ENCODE peak calls at places on chromosomes 4 and X, in four cellular contexts. One of them, this sample, is unnamed.

GRCh38 chr4:153611679-153612078 is 72.4 kb upstream of the TLR2 start:
- DNase-seq in CD4-positive, alpha-beta T cell: no peak
- DNase-seq in IMR-90: peak
- DNase-seq in fibroblast of lung: peak
- DNase-seq in this sample: peak

GRCh38 chrX:50448565-50448964 is 22.1 kb downstream of the DGKK start:
- DNase-seq in fibroblast of lung: no peak
- DNase-seq in IMR-90: peak
- DNase-seq in CD4-positive, alpha-beta T cell: no peak
- DNase-seq in this sample: no peak

GRCh38 chr4:89868999-89869589 is 25.6 kb upstream of the MMRN1 start:
- DNase-seq in IMR-90: peak
- DNase-seq in CD4-positive, alpha-beta T cell: no peak
- DNase-seq in fibroblast of lung: no peak
- DNase-seq in this sample: peak

GRCh38 chr4:79164961-79165610 is 160.8 kb downstream of the NAA11 start:
- DNase-seq in CD4-positive, alpha-beta T cell: no peak
- DNase-seq in IMR-90: no peak
- DNase-seq in fibroblast of lung: no peak
- DNase-seq in this sample: no peak

GRCh38 chr4:3766207-3766790 is at the start of gene ADRA2C:
- DNase-seq in CD4-positive, alpha-beta T cell: no peak
- DNase-seq in IMR-90: no peak
- DNase-seq in fibroblast of lung: peak
- DNase-seq in this sample: no peak

GRCh38 chr4:186936496-186937375 is 213.1 kb upstream of the FAT1 start:
- DNase-seq in CD4-positive, alpha-beta T cell: no peak
- DNase-seq in IMR-90: peak
- DNase-seq in fibroblast of lung: peak
- DNase-seq in this sample: peak

GRCh38 chr4:147340111-147340510 is 140.8 kb upstream of the EDNRA start:
- DNase-seq in fibroblast of lung: peak
- DNase-seq in IMR-90: peak
- DNase-seq in CD4-positive, alpha-beta T cell: no peak
- DNase-seq in this sample: peak

GRCh38 chrX:20412871-20413486 is 146.3 kb upstream of the RPS6KA3 start:
- DNase-seq in CD4-positive, alpha-beta T cell: peak
- DNase-seq in IMR-90: no peak
- DNase-seq in fibroblast of lung: no peak
- DNase-seq in this sample: no peak

GRCh38 chr4:114368751-114369150 is 229.9 kb upstream of the UGT8 start:
- DNase-seq in fibroblast of lung: no peak
- DNase-seq in CD4-positive, alpha-beta T cell: no peak
- DNase-seq in IMR-90: no peak
- DNase-seq in this sample: no peak

GRCh38 chrX:3299626-3300025 is 46.8 kb downstream of the MXRA5 start:
- DNase-seq in fibroblast of lung: peak
- DNase-seq in IMR-90: peak
- DNase-seq in CD4-positive, alpha-beta T cell: no peak
- DNase-seq in this sample: peak

GRCh38 chr4:115154826-115155225 is 41.4 kb upstream of the NDST4 start:
- DNase-seq in IMR-90: no peak
- DNase-seq in fibroblast of lung: no peak
- DNase-seq in CD4-positive, alpha-beta T cell: no peak
- DNase-seq in this sample: no peak

GRCh38 chr4:3801931-3802550 is 35.9 kb downstream of the ADRA2C start:
- DNase-seq in fibroblast of lung: no peak
- DNase-seq in IMR-90: no peak
- DNase-seq in CD4-positive, alpha-beta T cell: no peak
- DNase-seq in this sample: no peak

GRCh38 chr4:82865592-82865991 is 25.4 kb downstream of the SEC31A start:
- DNase-seq in CD4-positive, alpha-beta T cell: no peak
- DNase-seq in fibroblast of lung: peak
- DNase-seq in IMR-90: peak
- DNase-seq in this sample: peak

GRCh38 chrX:16033336-16033735 is 90.0 kb upstream of the GRPR start:
- DNase-seq in IMR-90: peak
- DNase-seq in fibroblast of lung: peak
- DNase-seq in CD4-positive, alpha-beta T cell: no peak
- DNase-seq in this sample: peak

GRCh38 chr4:142614621-142615323 is 231.3 kb downstream of the INPP4B start:
- DNase-seq in fibroblast of lung: peak
- DNase-seq in IMR-90: peak
- DNase-seq in CD4-positive, alpha-beta T cell: no peak
- DNase-seq in this sample: peak

GRCh38 chr4:125951275-125951887 is 636.6 kb downstream of the FAT4 start:
- DNase-seq in CD4-positive, alpha-beta T cell: no peak
- DNase-seq in IMR-90: peak
- DNase-seq in fibroblast of lung: peak
- DNase-seq in this sample: peak

GRCh38 chr4:153234923-153235322 is 30.7 kb downstream of the TRIM2 start:
- DNase-seq in fibroblast of lung: peak
- DNase-seq in CD4-positive, alpha-beta T cell: no peak
- DNase-seq in IMR-90: peak
- DNase-seq in this sample: peak

GRCh38 chr4:57993934-57994333 is 883.7 kb upstream of the IGFBP7 start:
- DNase-seq in CD4-positive, alpha-beta T cell: no peak
- DNase-seq in fibroblast of lung: no peak
- DNase-seq in IMR-90: no peak
- DNase-seq in this sample: no peak

GRCh38 chr4:5774416-5775056 is 63.5 kb downstream of the EVC start:
- DNase-seq in IMR-90: no peak
- DNase-seq in fibroblast of lung: no peak
- DNase-seq in CD4-positive, alpha-beta T cell: no peak
- DNase-seq in this sample: no peak

GRCh38 chr4:19381068-19381467 is 870.6 kb upstream of the SLIT2 start:
- DNase-seq in fibroblast of lung: peak
- DNase-seq in IMR-90: peak
- DNase-seq in CD4-positive, alpha-beta T cell: no peak
- DNase-seq in this sample: peak

GRCh38 chrX:49627030-49627777 is 28.4 kb downstream of the GAGE1 start:
- DNase-seq in IMR-90: no peak
- DNase-seq in fibroblast of lung: no peak
- DNase-seq in CD4-positive, alpha-beta T cell: no peak
- DNase-seq in this sample: no peak

GRCh38 chr4:150578745-150579470 is 3.0 kb upstream of the MAB21L2 start:
- DNase-seq in CD4-positive, alpha-beta T cell: no peak
- DNase-seq in fibroblast of lung: peak
- DNase-seq in IMR-90: peak
- DNase-seq in this sample: no peak

DNA sequence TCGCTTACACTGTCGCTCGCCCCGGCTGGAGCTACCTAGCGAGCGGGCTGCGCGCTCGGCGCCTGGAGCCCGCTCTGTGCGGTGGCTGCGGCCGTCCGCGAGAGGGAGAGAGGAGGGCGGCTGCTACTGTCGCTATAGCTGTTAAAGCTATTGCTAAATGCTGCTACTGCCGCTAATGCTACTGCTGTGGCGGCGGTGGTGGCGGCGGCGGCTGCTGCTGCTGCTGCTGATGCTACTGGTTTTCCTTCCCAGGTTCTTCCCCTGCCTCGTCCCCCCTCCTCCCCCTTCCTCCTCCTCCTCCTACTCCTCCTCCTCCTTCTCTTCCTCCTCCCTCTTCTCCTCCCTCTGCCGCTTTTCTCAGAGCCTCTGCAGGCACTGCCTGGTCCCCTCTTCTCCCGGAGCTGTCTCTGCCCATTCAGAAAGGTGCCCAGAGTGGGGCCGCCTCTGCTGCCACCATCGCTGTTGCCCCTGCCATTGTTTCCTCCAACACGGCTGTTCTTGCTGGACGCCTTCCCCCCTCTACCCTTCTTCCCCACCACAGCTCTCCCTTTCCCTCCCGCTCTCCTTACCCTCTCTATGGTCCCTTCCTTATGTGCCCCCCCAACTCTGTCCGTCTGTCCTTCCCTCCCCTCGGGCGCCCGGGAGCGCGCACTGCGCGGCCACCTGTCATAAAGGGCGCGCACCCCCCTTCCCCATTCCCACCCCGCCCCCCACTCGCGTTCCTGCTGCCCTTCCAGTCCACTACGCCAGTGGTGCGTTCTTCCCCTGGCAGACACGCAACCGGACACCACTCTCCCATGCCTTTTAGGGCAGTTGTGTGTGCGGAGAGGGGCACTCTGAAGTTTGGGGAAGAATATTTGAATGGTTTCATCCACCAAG is at the start of gene NEXMIF:
- DNase-seq in CD4-positive, alpha-beta T cell: no peak
- DNase-seq in fibroblast of lung: peak
- DNase-seq in IMR-90: no peak
- DNase-seq in this sample: no peak
- TF ChIP-seq CTCF in CD4-positive, alpha-beta T cell: no peak
- TF ChIP-seq CTCF in fibroblast of lung: no peak
- TF ChIP-seq CTCF in IMR-90: no peak
- TF ChIP-seq CTCF in this sample: peak

GRCh38 chrX:26664919-26665318 is 448.9 kb downstream of the MAGEB5 start:
- DNase-seq in CD4-positive, alpha-beta T cell: no peak
- DNase-seq in IMR-90: no peak
- DNase-seq in fibroblast of lung: no peak
- DNase-seq in this sample: no peak
- TF ChIP-seq CTCF in CD4-positive, alpha-beta T cell: no peak
- TF ChIP-seq CTCF in IMR-90: no peak
- TF ChIP-seq CTCF in fibroblast of lung: no peak
- TF ChIP-seq CTCF in this sample: no peak

DNA sequence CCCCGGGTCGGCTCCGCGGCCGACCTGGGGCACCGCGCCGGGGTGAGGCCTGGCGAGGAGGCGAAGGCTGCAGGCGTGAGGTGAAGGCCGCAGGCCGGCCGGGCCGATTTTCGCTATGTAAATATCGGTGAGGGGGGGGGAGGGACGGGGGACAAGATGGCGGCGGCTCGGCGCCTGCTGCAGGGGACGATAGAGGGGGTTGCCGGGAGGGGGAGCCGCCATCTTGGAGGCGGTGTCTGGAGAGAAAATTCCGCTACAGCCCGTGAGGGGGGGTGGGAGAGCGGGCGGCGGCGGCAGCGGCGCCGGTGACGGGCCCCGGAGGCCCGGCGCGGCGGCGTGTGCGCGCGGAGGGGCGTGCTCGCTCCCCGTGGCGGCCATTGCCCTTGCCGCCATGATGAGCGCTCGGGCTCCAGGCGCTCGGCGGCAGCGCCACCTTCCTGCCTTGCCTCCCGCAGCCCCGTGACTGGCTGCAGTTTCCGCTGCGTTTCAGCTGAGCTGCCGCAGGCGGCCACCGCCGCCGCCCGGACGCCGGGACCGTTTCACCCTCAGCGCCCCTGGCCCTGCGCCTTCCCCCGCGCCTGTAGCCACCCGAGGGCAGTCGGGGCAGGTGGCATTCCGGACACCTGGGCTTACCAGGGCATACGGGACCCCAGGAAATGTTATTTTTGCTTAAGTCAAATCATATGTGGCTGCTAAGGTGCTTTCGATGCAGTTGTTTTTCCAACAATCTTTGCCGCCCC is 692 bp downstream of the ZFX start:
- DNase-seq in IMR-90: peak
- DNase-seq in CD4-positive, alpha-beta T cell: peak
- DNase-seq in fibroblast of lung: peak
- DNase-seq in this sample: peak
- TF ChIP-seq CTCF in IMR-90: peak
- TF ChIP-seq CTCF in CD4-positive, alpha-beta T cell: peak
- TF ChIP-seq CTCF in fibroblast of lung: peak
- TF ChIP-seq CTCF in this sample: peak

GRCh38 chr4:171186700-171187099 is 626.5 kb upstream of the GALNTL6 start:
- DNase-seq in CD4-positive, alpha-beta T cell: no peak
- DNase-seq in IMR-90: no peak
- DNase-seq in fibroblast of lung: no peak
- DNase-seq in this sample: no peak
- TF ChIP-seq CTCF in CD4-positive, alpha-beta T cell: no peak
- TF ChIP-seq CTCF in IMR-90: no peak
- TF ChIP-seq CTCF in fibroblast of lung: no peak
- TF ChIP-seq CTCF in this sample: no peak

GRCh38 chr4:83905952-83906351 is 370.0 kb downstream of the GPAT3 start:
- DNase-seq in IMR-90: no peak
- DNase-seq in CD4-positive, alpha-beta T cell: no peak
- DNase-seq in fibroblast of lung: no peak
- DNase-seq in this sample: no peak
- TF ChIP-seq CTCF in IMR-90: peak
- TF ChIP-seq CTCF in CD4-positive, alpha-beta T cell: no peak
- TF ChIP-seq CTCF in fibroblast of lung: no peak
- TF ChIP-seq CTCF in this sample: no peak

GRCh38 chr4:53614616-53615015 is 23.3 kb upstream of the LNX1 start:
- DNase-seq in fibroblast of lung: no peak
- DNase-seq in IMR-90: no peak
- DNase-seq in CD4-positive, alpha-beta T cell: no peak
- DNase-seq in this sample: no peak
- TF ChIP-seq CTCF in fibroblast of lung: no peak
- TF ChIP-seq CTCF in IMR-90: no peak
- TF ChIP-seq CTCF in CD4-positive, alpha-beta T cell: no peak
- TF ChIP-seq CTCF in this sample: no peak

GRCh38 chr4:76895619-76896018 is 2.3 kb downstream of the SOWAHB start:
- DNase-seq in IMR-90: no peak
- DNase-seq in CD4-positive, alpha-beta T cell: no peak
- DNase-seq in fibroblast of lung: no peak
- DNase-seq in this sample: no peak
- TF ChIP-seq CTCF in IMR-90: no peak
- TF ChIP-seq CTCF in CD4-positive, alpha-beta T cell: no peak
- TF ChIP-seq CTCF in fibroblast of lung: no peak
- TF ChIP-seq CTCF in this sample: no peak

GRCh38 chrX:102651968-102652744 is 873 bp downstream of the GPRASP1 start:
- DNase-seq in CD4-positive, alpha-beta T cell: peak
- DNase-seq in IMR-90: peak
- DNase-seq in fibroblast of lung: peak
- DNase-seq in this sample: peak
- TF ChIP-seq CTCF in CD4-positive, alpha-beta T cell: peak
- TF ChIP-seq CTCF in IMR-90: peak
- TF ChIP-seq CTCF in fibroblast of lung: peak
- TF ChIP-seq CTCF in this sample: peak

This sample was measured in fibroblast of the aortic adventitia.